ENCODE peak calls at places on chromosomes 1 and 21, in four cellular contexts. P is HL-60, A is sciatic nerve, S is HFF-Myc. D is an unnamed sample.

GRCh38 chr1:243620096-243620495 is 229.9 kb downstream of the AKT3 start:
- DNase-seq in P (no peak), A (no peak), S (no peak), D (no peak)

GRCh38 chr1:22829001-22829989 is 118.7 kb downstream of the EPHB2 start:
- DNase-seq in P (no peak), A (no peak), S (no peak), D (peak)

GRCh38 chr1:157966034-157966671 is 27.3 kb upstream of the KIRREL1 start:
- DNase-seq in P (no peak), A (no peak), S (no peak), D (peak)

GRCh38 chr1:205805082-205805711 is 7.8 kb downstream of the SLC41A1 start:
- DNase-seq in P (no peak), A (no peak), S (no peak), D (no peak)

GRCh38 chr1:68101829-68102228 is 51.4 kb upstream of the DIRAS3 start:
- DNase-seq in P (no peak), A (no peak), S (no peak), D (no peak)

GRCh38 chr1:108972941-108973340 is 9.7 kb upstream of the CLCC1 start:
- DNase-seq in P (no peak), A (no peak), S (no peak), D (no peak)

GRCh38 chr1:32984090-32984828 is 19.6 kb upstream of the RNF19B start:
- DNase-seq in P (no peak), A (no peak), S (no peak), D (peak)

GRCh38 chr21:42358261-42358660 is 7.5 kb upstream of the TFF2 start:
- DNase-seq in P (no peak), A (no peak), S (no peak), D (no peak)

GRCh38 chr21:44891631-44892031 is 18.1 kb upstream of the PTTG1IP start:
- DNase-seq in P (no peak), A (no peak), S (no peak), D (no peak)

GRCh38 chr21:43467785-43468184 is 40.9 kb upstream of the SIK1 start:
- DNase-seq in P (no peak), A (peak), S (no peak), D (no peak)

GRCh38 chr1:110190282-110190929 is 19.7 kb upstream of the KCNC4 start:
- DNase-seq in P (no peak), A (no peak), S (no peak), D (no peak)